ENCODE peak calls at places on chromosomes 2 and 18, in four cellular contexts. One of them, this sample, is unnamed.

GRCh38 chr2:22481507-22482217 is 903.3 kb upstream of the KLHL29 start:
- DNase-seq in fibroblast of pulmonary artery: no peak
- DNase-seq in heart right ventricle: no peak
- DNase-seq in CD4-positive, alpha-beta memory T cell: no peak
- DNase-seq in this sample: no peak

GRCh38 chr2:164205347-164205746 is 415.9 kb downstream of the GRB14 start:
- DNase-seq in fibroblast of pulmonary artery: peak
- DNase-seq in CD4-positive, alpha-beta memory T cell: no peak
- DNase-seq in heart right ventricle: no peak
- DNase-seq in this sample: no peak

GRCh38 chr2:204486855-204487254 is 58.4 kb upstream of the PARD3B start:
- DNase-seq in fibroblast of pulmonary artery: peak
- DNase-seq in CD4-positive, alpha-beta memory T cell: no peak
- DNase-seq in heart right ventricle: no peak
- DNase-seq in this sample: no peak

GRCh38 chr2:237551071-237551574 is 15.3 kb upstream of the PRLH start:
- DNase-seq in heart right ventricle: no peak
- DNase-seq in CD4-positive, alpha-beta memory T cell: no peak
- DNase-seq in fibroblast of pulmonary artery: no peak
- DNase-seq in this sample: no peak

GRCh38 chr2:96245609-96246390 is 20.0 kb downstream of the TMEM127 start:
- DNase-seq in heart right ventricle: no peak
- DNase-seq in CD4-positive, alpha-beta memory T cell: no peak
- DNase-seq in fibroblast of pulmonary artery: peak
- DNase-seq in this sample: no peak

GRCh38 chr2:69177785-69178636 is 165.0 kb downstream of the ANTXR1 start:
- DNase-seq in CD4-positive, alpha-beta memory T cell: no peak
- DNase-seq in fibroblast of pulmonary artery: peak
- DNase-seq in heart right ventricle: peak
- DNase-seq in this sample: no peak

GRCh38 chr2:225100856-225101294 is 58.6 kb upstream of the DOCK10 start:
- DNase-seq in fibroblast of pulmonary artery: peak
- DNase-seq in heart right ventricle: no peak
- DNase-seq in CD4-positive, alpha-beta memory T cell: no peak
- DNase-seq in this sample: no peak

GRCh38 chr2:45403036-45403435 is 208.0 kb downstream of the SRBD1 start:
- DNase-seq in CD4-positive, alpha-beta memory T cell: no peak
- DNase-seq in fibroblast of pulmonary artery: no peak
- DNase-seq in heart right ventricle: no peak
- DNase-seq in this sample: no peak

GRCh38 chr2:25586726-25587144 is 86.6 kb downstream of the DTNB start:
- DNase-seq in heart right ventricle: no peak
- DNase-seq in fibroblast of pulmonary artery: no peak
- DNase-seq in CD4-positive, alpha-beta memory T cell: no peak
- DNase-seq in this sample: no peak

GRCh38 chr2:148817210-148817708 is 57.8 kb upstream of the KIF5C start:
- DNase-seq in CD4-positive, alpha-beta memory T cell: no peak
- DNase-seq in fibroblast of pulmonary artery: peak
- DNase-seq in heart right ventricle: no peak
- DNase-seq in this sample: no peak

GRCh38 chr2:43087413-43087812 is 139.0 kb downstream of the ZFP36L2 start:
- DNase-seq in CD4-positive, alpha-beta memory T cell: no peak
- DNase-seq in heart right ventricle: no peak
- DNase-seq in fibroblast of pulmonary artery: no peak
- DNase-seq in this sample: no peak

GRCh38 chr18:32896781-32897547 is 124.1 kb upstream of the KLHL14 start:
- DNase-seq in fibroblast of pulmonary artery: peak
- DNase-seq in CD4-positive, alpha-beta memory T cell: no peak
- DNase-seq in heart right ventricle: no peak
- DNase-seq in this sample: no peak

GRCh38 chr2:112048887-112049286 is 6.2 kb upstream of the TMEM87B start:
- DNase-seq in heart right ventricle: no peak
- DNase-seq in fibroblast of pulmonary artery: peak
- DNase-seq in CD4-positive, alpha-beta memory T cell: peak
- DNase-seq in this sample: peak

GRCh38 chr2:126817172-126817571 is 81.5 kb upstream of the TEX51 start:
- DNase-seq in heart right ventricle: no peak
- DNase-seq in fibroblast of pulmonary artery: no peak
- DNase-seq in CD4-positive, alpha-beta memory T cell: no peak
- DNase-seq in this sample: no peak

GRCh38 chr2:201855356-201855755 is 49.0 kb downstream of the CDK15 start:
- DNase-seq in fibroblast of pulmonary artery: no peak
- DNase-seq in CD4-positive, alpha-beta memory T cell: no peak
- DNase-seq in heart right ventricle: no peak
- DNase-seq in this sample: no peak

GRCh38 chr2:24831736-24832421 is 38.7 kb downstream of the CENPO start:
- DNase-seq in CD4-positive, alpha-beta memory T cell: no peak
- DNase-seq in fibroblast of pulmonary artery: no peak
- DNase-seq in heart right ventricle: peak
- DNase-seq in this sample: no peak

GRCh38 chr2:40448476-40449079 is 3.3 kb downstream of the SLC8A1 start:
- DNase-seq in CD4-positive, alpha-beta memory T cell: no peak
- DNase-seq in heart right ventricle: no peak
- DNase-seq in fibroblast of pulmonary artery: peak
- DNase-seq in this sample: peak

GRCh38 chr2:191675807-191676667 is 1.9 kb upstream of the NABP1 start:
- DNase-seq in CD4-positive, alpha-beta memory T cell: peak
- DNase-seq in heart right ventricle: peak
- DNase-seq in fibroblast of pulmonary artery: no peak
- DNase-seq in this sample: peak

GRCh38 chr18:36328385-36328858 is 30.9 kb downstream of the FHOD3 start:
- DNase-seq in CD4-positive, alpha-beta memory T cell: no peak
- DNase-seq in heart right ventricle: no peak
- DNase-seq in fibroblast of pulmonary artery: no peak
- DNase-seq in this sample: no peak

GRCh38 chr18:36331541-36331971 is 34.0 kb downstream of the FHOD3 start:
- DNase-seq in fibroblast of pulmonary artery: no peak
- DNase-seq in heart right ventricle: no peak
- DNase-seq in CD4-positive, alpha-beta memory T cell: no peak
- DNase-seq in this sample: no peak

GRCh38 chr18:36328916-36329315 is 31.4 kb downstream of the FHOD3 start:
- DNase-seq in CD4-positive, alpha-beta memory T cell: no peak
- DNase-seq in heart right ventricle: no peak
- DNase-seq in fibroblast of pulmonary artery: no peak
- DNase-seq in this sample: peak

GRCh38 chr18:36330435-36331049 is 33.0 kb downstream of the FHOD3 start:
- DNase-seq in CD4-positive, alpha-beta memory T cell: no peak
- DNase-seq in fibroblast of pulmonary artery: no peak
- DNase-seq in heart right ventricle: no peak
- DNase-seq in this sample: no peak

DNA sequence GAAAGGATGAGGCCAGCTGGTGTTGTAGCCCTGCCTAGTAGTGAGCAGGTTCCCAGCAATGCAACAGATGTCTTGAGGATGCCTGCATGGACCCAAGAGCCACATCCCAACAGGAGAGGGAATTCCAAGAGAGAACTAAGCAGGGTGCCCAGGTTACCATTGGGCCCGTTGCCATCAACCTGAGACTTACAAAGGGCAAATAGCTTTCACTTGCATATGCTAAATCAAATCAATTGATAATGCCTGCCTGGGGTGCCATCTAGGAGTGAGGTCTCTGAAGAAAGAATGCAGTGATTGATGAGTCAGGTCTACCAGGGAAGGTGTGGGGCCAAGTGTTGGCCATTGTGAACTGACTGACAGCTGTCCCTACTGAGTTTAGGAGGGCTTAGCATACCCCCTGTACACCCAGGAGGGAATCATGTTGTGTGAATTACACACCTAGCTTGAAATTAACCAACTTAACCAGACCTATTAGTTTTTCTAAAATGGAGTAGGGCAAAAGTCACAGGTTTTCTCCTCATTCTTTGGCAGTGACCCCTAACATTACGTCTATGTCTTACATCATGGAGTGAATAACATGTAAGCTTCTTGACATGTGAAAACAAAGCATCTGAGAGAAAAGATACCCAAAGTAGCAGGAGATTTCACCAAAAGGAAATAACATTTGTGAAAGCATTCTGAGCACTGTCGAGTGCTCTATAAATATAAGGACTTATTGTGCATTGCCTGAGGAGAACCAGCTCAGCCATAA is 32.3 kb downstream of the FHOD3 start:
- DNase-seq in CD4-positive, alpha-beta memory T cell: no peak
- DNase-seq in heart right ventricle: no peak
- DNase-seq in fibroblast of pulmonary artery: peak
- DNase-seq in this sample: no peak
- H3K4me3 ChIP-seq in CD4-positive, alpha-beta memory T cell: no peak
- H3K4me3 ChIP-seq in heart right ventricle: no peak
- H3K4me3 ChIP-seq in fibroblast of pulmonary artery: no peak
- H3K4me3 ChIP-seq in this sample: no peak

GRCh38 chr18:34494359-34494696 is 215.8 kb upstream of the DTNA start:
- DNase-seq in heart right ventricle: peak
- DNase-seq in fibroblast of pulmonary artery: no peak
- DNase-seq in CD4-positive, alpha-beta memory T cell: no peak
- DNase-seq in this sample: no peak
- H3K4me3 ChIP-seq in heart right ventricle: peak
- H3K4me3 ChIP-seq in fibroblast of pulmonary artery: no peak
- H3K4me3 ChIP-seq in CD4-positive, alpha-beta memory T cell: no peak
- H3K4me3 ChIP-seq in this sample: no peak

GRCh38 chr2:223943561-223944008 is 1.6 kb downstream of the WDFY1 start:
- DNase-seq in heart right ventricle: no peak
- DNase-seq in fibroblast of pulmonary artery: peak
- DNase-seq in CD4-positive, alpha-beta memory T cell: no peak
- DNase-seq in this sample: no peak
- H3K4me3 ChIP-seq in heart right ventricle: peak
- H3K4me3 ChIP-seq in fibroblast of pulmonary artery: peak
- H3K4me3 ChIP-seq in CD4-positive, alpha-beta memory T cell: no peak
- H3K4me3 ChIP-seq in this sample: no peak

GRCh38 chr2:128628996-128629395 is 310.3 kb upstream of the HS6ST1 start:
- DNase-seq in heart right ventricle: no peak
- DNase-seq in CD4-positive, alpha-beta memory T cell: no peak
- DNase-seq in fibroblast of pulmonary artery: no peak
- DNase-seq in this sample: no peak
- H3K4me3 ChIP-seq in heart right ventricle: no peak
- H3K4me3 ChIP-seq in CD4-positive, alpha-beta memory T cell: no peak
- H3K4me3 ChIP-seq in fibroblast of pulmonary artery: no peak
- H3K4me3 ChIP-seq in this sample: no peak